ENCODE peak calls at places on chromosome X, in eight cellular contexts. One of them, this sample, is unnamed.

GRCh38 chrX:10233173-10233572 is 76.4 kb downstream of the CLCN4 start:
- DNase-seq in bronchial epithelial cell: no peak
- DNase-seq in HFF-Myc: no peak
- DNase-seq in AG04449: no peak
- DNase-seq in esophagus squamous epithelium: no peak
- DNase-seq in CD14-positive monocyte: no peak
- DNase-seq in upper lobe of right lung: no peak
- DNase-seq in GM13977: no peak
- DNase-seq in this sample: no peak

GRCh38 chrX:71147496-71148277 is 3.0 kb downstream of the NLGN3 start:
- DNase-seq in HFF-Myc: no peak
- DNase-seq in esophagus squamous epithelium: no peak
- DNase-seq in GM13977: no peak
- DNase-seq in upper lobe of right lung: no peak
- DNase-seq in AG04449: no peak
- DNase-seq in CD14-positive monocyte: no peak
- DNase-seq in bronchial epithelial cell: no peak
- DNase-seq in this sample: no peak

GRCh38 chrX:37763400-37763799 is 16.5 kb upstream of the CYBB start:
- DNase-seq in upper lobe of right lung: no peak
- DNase-seq in GM13977: no peak
- DNase-seq in CD14-positive monocyte: no peak
- DNase-seq in esophagus squamous epithelium: no peak
- DNase-seq in HFF-Myc: no peak
- DNase-seq in bronchial epithelial cell: no peak
- DNase-seq in AG04449: no peak
- DNase-seq in this sample: no peak

GRCh38 chrX:21374994-21375794 is 976 bp downstream of the CNKSR2 start:
- DNase-seq in AG04449: no peak
- DNase-seq in upper lobe of right lung: no peak
- DNase-seq in GM13977: no peak
- DNase-seq in bronchial epithelial cell: no peak
- DNase-seq in HFF-Myc: no peak
- DNase-seq in esophagus squamous epithelium: no peak
- DNase-seq in CD14-positive monocyte: no peak
- DNase-seq in this sample: no peak

GRCh38 chrX:38774249-38774648 is 27.0 kb upstream of the MID1IP1 start:
- DNase-seq in HFF-Myc: no peak
- DNase-seq in GM13977: no peak
- DNase-seq in AG04449: no peak
- DNase-seq in upper lobe of right lung: no peak
- DNase-seq in CD14-positive monocyte: no peak
- DNase-seq in bronchial epithelial cell: no peak
- DNase-seq in esophagus squamous epithelium: no peak
- DNase-seq in this sample: no peak

GRCh38 chrX:38760883-38761282 is 40.4 kb upstream of the MID1IP1 start:
- DNase-seq in AG04449: no peak
- DNase-seq in esophagus squamous epithelium: no peak
- DNase-seq in GM13977: no peak
- DNase-seq in CD14-positive monocyte: no peak
- DNase-seq in bronchial epithelial cell: no peak
- DNase-seq in upper lobe of right lung: no peak
- DNase-seq in HFF-Myc: no peak
- DNase-seq in this sample: no peak

GRCh38 chrX:118181030-118181429 is 64.4 kb upstream of the KLHL13 start:
- DNase-seq in upper lobe of right lung: no peak
- DNase-seq in esophagus squamous epithelium: no peak
- DNase-seq in HFF-Myc: no peak
- DNase-seq in CD14-positive monocyte: no peak
- DNase-seq in AG04449: no peak
- DNase-seq in GM13977: no peak
- DNase-seq in bronchial epithelial cell: peak; percentile 69
- DNase-seq in this sample: no peak

GRCh38 chrX:44223150-44223549 is 120.3 kb downstream of the EFHC2 start:
- DNase-seq in upper lobe of right lung: no peak
- DNase-seq in bronchial epithelial cell: peak; percentile 78
- DNase-seq in CD14-positive monocyte: no peak
- DNase-seq in GM13977: no peak
- DNase-seq in HFF-Myc: peak; percentile 20
- DNase-seq in AG04449: no peak
- DNase-seq in esophagus squamous epithelium: no peak
- DNase-seq in this sample: peak; percentile 61

GRCh38 chrX:22220941-22221340 is 51.8 kb upstream of the CBLL2 start:
- DNase-seq in bronchial epithelial cell: peak; percentile 92
- DNase-seq in CD14-positive monocyte: no peak
- DNase-seq in esophagus squamous epithelium: no peak
- DNase-seq in upper lobe of right lung: no peak
- DNase-seq in HFF-Myc: peak; percentile 47
- DNase-seq in AG04449: peak; percentile 65
- DNase-seq in GM13977: no peak
- DNase-seq in this sample: no peak

GRCh38 chrX:40945366-40945713 is 139.9 kb upstream of the USP9X start:
- DNase-seq in GM13977: peak; percentile 33
- DNase-seq in CD14-positive monocyte: peak; percentile 62
- DNase-seq in bronchial epithelial cell: peak; percentile 78
- DNase-seq in upper lobe of right lung: no peak
- DNase-seq in AG04449: no peak
- DNase-seq in HFF-Myc: no peak
- DNase-seq in esophagus squamous epithelium: no peak
- DNase-seq in this sample: peak; percentile 43

GRCh38 chrX:113384628-113385027 is 544.0 kb upstream of the AMOT start:
- DNase-seq in HFF-Myc: peak; percentile 3
- DNase-seq in upper lobe of right lung: no peak
- DNase-seq in AG04449: peak; percentile 40
- DNase-seq in GM13977: no peak
- DNase-seq in bronchial epithelial cell: peak; percentile 3
- DNase-seq in CD14-positive monocyte: no peak
- DNase-seq in esophagus squamous epithelium: no peak
- DNase-seq in this sample: no peak

GRCh38 chrX:56813318-56813837 is 84.3 kb downstream of the NBDY start:
- DNase-seq in esophagus squamous epithelium: no peak
- DNase-seq in AG04449: no peak
- DNase-seq in bronchial epithelial cell: peak; percentile 95
- DNase-seq in CD14-positive monocyte: peak; percentile 80
- DNase-seq in HFF-Myc: peak; percentile 17
- DNase-seq in upper lobe of right lung: no peak
- DNase-seq in GM13977: peak; percentile 5
- DNase-seq in this sample: no peak

GRCh38 chrX:22134681-22135080 is 102.6 kb downstream of the PHEX start:
- DNase-seq in AG04449: peak; percentile 33
- DNase-seq in bronchial epithelial cell: peak; percentile 83
- DNase-seq in GM13977: no peak
- DNase-seq in upper lobe of right lung: no peak
- DNase-seq in HFF-Myc: no peak
- DNase-seq in CD14-positive monocyte: no peak
- DNase-seq in esophagus squamous epithelium: no peak
- DNase-seq in this sample: peak; percentile 39

GRCh38 chrX:1788300-1788911 is 173.5 kb downstream of the ASMT start:
- DNase-seq in bronchial epithelial cell: no peak
- DNase-seq in CD14-positive monocyte: no peak
- DNase-seq in GM13977: no peak
- DNase-seq in esophagus squamous epithelium: no peak
- DNase-seq in HFF-Myc: no peak
- DNase-seq in upper lobe of right lung: no peak
- DNase-seq in AG04449: no peak
- DNase-seq in this sample: no peak

GRCh38 chrX:131729295-131729694 is 185.4 kb downstream of the OR13H1 start:
- DNase-seq in HFF-Myc: no peak
- DNase-seq in esophagus squamous epithelium: peak; percentile 45
- DNase-seq in upper lobe of right lung: no peak
- DNase-seq in CD14-positive monocyte: no peak
- DNase-seq in GM13977: peak; percentile 53
- DNase-seq in AG04449: no peak
- DNase-seq in bronchial epithelial cell: no peak
- DNase-seq in this sample: no peak

GRCh38 chrX:9829308-9830267 is 43.4 kb downstream of the SHROOM2 start:
- DNase-seq in bronchial epithelial cell: peak; percentile 93
- DNase-seq in AG04449: no peak
- DNase-seq in HFF-Myc: no peak
- DNase-seq in CD14-positive monocyte: no peak
- DNase-seq in upper lobe of right lung: no peak
- DNase-seq in GM13977: peak; percentile 76
- DNase-seq in esophagus squamous epithelium: no peak
- DNase-seq in this sample: peak; percentile 50

DNA sequence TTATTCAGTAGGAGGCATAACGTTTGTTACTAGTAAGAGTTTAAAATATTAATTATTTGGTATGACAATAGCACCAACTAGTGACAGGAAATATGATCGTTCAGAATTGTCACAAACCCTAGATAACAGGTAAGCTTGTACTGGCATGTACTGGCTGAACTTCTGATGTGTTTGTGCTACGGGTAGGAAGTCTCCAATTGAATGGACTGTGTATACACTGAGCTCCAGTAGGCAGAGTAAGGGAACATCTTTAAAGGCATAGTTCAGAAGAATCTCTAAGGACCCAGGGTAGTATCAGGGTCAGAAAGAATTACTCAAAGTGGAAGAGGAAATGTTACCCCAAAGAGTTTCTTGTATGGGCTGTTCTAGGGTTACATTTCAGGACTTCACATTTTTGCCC is 230.4 kb downstream of the EDA2R start:
- DNase-seq in CD14-positive monocyte: no peak
- DNase-seq in upper lobe of right lung: no peak
- DNase-seq in HFF-Myc: no peak
- DNase-seq in esophagus squamous epithelium: no peak
- DNase-seq in GM13977: peak; percentile 13
- DNase-seq in AG04449: no peak
- DNase-seq in bronchial epithelial cell: peak; percentile 5
- DNase-seq in this sample: no peak
- TF ChIP-seq CTCF in CD14-positive monocyte: no peak
- TF ChIP-seq CTCF in upper lobe of right lung: no peak
- TF ChIP-seq CTCF in HFF-Myc: no peak
- TF ChIP-seq CTCF in esophagus squamous epithelium: no peak
- TF ChIP-seq CTCF in GM13977: peak; percentile 48
- TF ChIP-seq CTCF in AG04449: no peak
- TF ChIP-seq CTCF in bronchial epithelial cell: no peak
- TF ChIP-seq CTCF in this sample: no peak

DNA sequence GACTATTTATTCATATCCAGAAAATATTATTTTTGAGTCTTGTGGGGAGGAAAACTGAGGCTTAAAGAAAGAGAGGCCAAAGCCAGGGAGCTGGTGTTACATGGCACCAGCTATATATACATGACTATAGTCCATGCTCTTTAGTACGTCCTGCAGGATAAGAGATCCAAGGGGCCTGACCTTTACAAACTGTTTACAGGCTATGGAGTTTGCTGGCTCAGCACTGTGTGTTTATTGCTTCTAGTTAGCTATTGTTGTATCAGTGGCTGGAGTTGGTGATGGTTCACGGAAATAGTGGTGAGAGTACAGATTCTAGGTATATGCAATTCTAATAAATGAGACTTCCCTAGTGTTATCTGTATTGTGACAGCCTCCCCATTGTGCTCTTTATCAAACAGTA is 46.4 kb downstream of the REPS2 start:
- DNase-seq in AG04449: no peak
- DNase-seq in HFF-Myc: no peak
- DNase-seq in bronchial epithelial cell: no peak
- DNase-seq in GM13977: no peak
- DNase-seq in esophagus squamous epithelium: no peak
- DNase-seq in upper lobe of right lung: no peak
- DNase-seq in CD14-positive monocyte: no peak
- DNase-seq in this sample: no peak
- TF ChIP-seq CTCF in AG04449: no peak
- TF ChIP-seq CTCF in HFF-Myc: no peak
- TF ChIP-seq CTCF in bronchial epithelial cell: no peak
- TF ChIP-seq CTCF in GM13977: no peak
- TF ChIP-seq CTCF in esophagus squamous epithelium: no peak
- TF ChIP-seq CTCF in upper lobe of right lung: no peak
- TF ChIP-seq CTCF in CD14-positive monocyte: no peak
- TF ChIP-seq CTCF in this sample: no peak

GRCh38 chrX:12497832-12498591 is 293.2 kb upstream of the PRPS2 start:
- DNase-seq in GM13977: peak; percentile 20
- DNase-seq in CD14-positive monocyte: no peak
- DNase-seq in bronchial epithelial cell: no peak
- DNase-seq in HFF-Myc: no peak
- DNase-seq in AG04449: no peak
- DNase-seq in esophagus squamous epithelium: no peak
- DNase-seq in upper lobe of right lung: no peak
- DNase-seq in this sample: peak; percentile 21
- TF ChIP-seq CTCF in GM13977: peak; percentile 60
- TF ChIP-seq CTCF in CD14-positive monocyte: no peak
- TF ChIP-seq CTCF in bronchial epithelial cell: peak; percentile 36
- TF ChIP-seq CTCF in HFF-Myc: no peak
- TF ChIP-seq CTCF in AG04449: no peak
- TF ChIP-seq CTCF in esophagus squamous epithelium: peak; percentile 37
- TF ChIP-seq CTCF in upper lobe of right lung: no peak
- TF ChIP-seq CTCF in this sample: peak; percentile 16

GRCh38 chrX:68685722-68686683 is 38.5 kb downstream of the STARD8 start:
- DNase-seq in GM13977: peak; percentile 61
- DNase-seq in HFF-Myc: no peak
- DNase-seq in CD14-positive monocyte: peak; percentile 73
- DNase-seq in esophagus squamous epithelium: peak; percentile 1
- DNase-seq in bronchial epithelial cell: no peak
- DNase-seq in AG04449: no peak
- DNase-seq in upper lobe of right lung: peak; percentile 73
- DNase-seq in this sample: no peak
- TF ChIP-seq CTCF in GM13977: peak; percentile 2
- TF ChIP-seq CTCF in HFF-Myc: peak; percentile 23
- TF ChIP-seq CTCF in CD14-positive monocyte: no peak
- TF ChIP-seq CTCF in esophagus squamous epithelium: no peak
- TF ChIP-seq CTCF in bronchial epithelial cell: no peak
- TF ChIP-seq CTCF in AG04449: no peak
- TF ChIP-seq CTCF in upper lobe of right lung: peak; percentile 9
- TF ChIP-seq CTCF in this sample: no peak